ENCODE peak calls at places on chromosomes 5 and 9, in eight cellular contexts. V, R, E, S, M, P, C and Q are unnamed samples.

GRCh38 chr9:134213508-134214394 is 49.4 kb upstream of the RNU6ATAC start:
- DNase-seq in C (no peak), E (peak), P (no peak), V (no peak), M (no peak), R (no peak), S (no peak), Q (no peak)

GRCh38 chr5:146565764-146566163 is 49.8 kb upstream of the GPR151 start:
- DNase-seq in C (peak), E (no peak), R (no peak), P (peak), M (peak), S (peak), V (peak), Q (peak)

GRCh38 chr5:1512541-1513291 is 11.0 kb downstream of the LPCAT1 start:
- DNase-seq in M (no peak), E (peak), R (no peak), C (no peak), P (no peak), V (peak), S (no peak), Q (no peak)

GRCh38 chr5:161547573-161548471 is 1.3 kb upstream of the GABRB2 start:
- DNase-seq in V (peak), S (no peak), E (no peak), C (peak), M (no peak), P (no peak), R (no peak), Q (no peak)

GRCh38 chr5:23528677-23529076 is 21.3 kb downstream of the PRDM9 start:
- DNase-seq in R (no peak), C (no peak), P (no peak), M (no peak), V (no peak), S (no peak), E (no peak), Q (no peak)

GRCh38 chr9:76643399-76644117 is 120.7 kb upstream of the PCA3 start:
- DNase-seq in R (no peak), S (no peak), V (no peak), M (no peak), C (no peak), E (no peak), P (no peak), Q (no peak)

GRCh38 chr5:154179846-154180710 is 10.5 kb upstream of the GALNT10 start:
- DNase-seq in E (no peak), C (peak), S (no peak), P (peak), R (no peak), M (no peak), V (peak), Q (peak)

GRCh38 chr9:3150030-3150429 is 306.1 kb upstream of the PUM3 start:
- DNase-seq in C (no peak), P (no peak), M (no peak), E (no peak), V (no peak), R (no peak), S (no peak), Q (no peak)

GRCh38 chr5:37900692-37901091 is 60.9 kb upstream of the GDNF start:
- DNase-seq in S (peak), V (peak), P (no peak), R (peak), M (no peak), C (no peak), E (peak), Q (peak)

GRCh38 chr5:89847743-89848142 is 561.8 kb downstream of the CETN3 start:
- DNase-seq in V (no peak), R (no peak), C (no peak), M (no peak), E (no peak), P (no peak), S (no peak), Q (no peak)

GRCh38 chr9:4464911-4465513 is 25.3 kb upstream of the SLC1A1 start:
- DNase-seq in S (no peak), M (no peak), V (no peak), E (no peak), R (no peak), P (no peak), C (no peak), Q (no peak)

GRCh38 chr5:133247881-133248642 is 196.2 kb downstream of the HSPA4 start:
- DNase-seq in S (peak), C (no peak), R (no peak), E (peak), M (no peak), P (no peak), V (peak), Q (peak)

GRCh38 chr9:20490246-20490834 is 132.0 kb downstream of the MLLT3 start:
- DNase-seq in S (no peak), M (no peak), V (no peak), E (no peak), C (no peak), P (no peak), R (no peak), Q (no peak)

GRCh38 chr5:100840364-100840763 is 62.7 kb downstream of the ST8SIA4 start:
- DNase-seq in V (no peak), R (no peak), C (no peak), E (no peak), P (no peak), S (no peak), M (no peak), Q (peak)

GRCh38 chr5:104650313-104650712 is 1087.7 kb upstream of the NUDT12 start:
- DNase-seq in V (no peak), C (no peak), E (no peak), R (no peak), S (no peak), P (no peak), M (no peak), Q (no peak)

GRCh38 chr5:75054110-75054930 is 2.0 kb upstream of the GCNT4 start:
- DNase-seq in V (peak), E (peak), R (no peak), C (no peak), S (peak), M (no peak), P (no peak), Q (no peak)

GRCh38 chr5:150286820-150287219 is 2.8 kb downstream of the CAMK2A start:
- DNase-seq in S (peak), R (no peak), P (no peak), M (no peak), E (no peak), C (no peak), V (peak), Q (peak)

GRCh38 chr5:1804001-1804690 is 2.9 kb downstream of the NDUFS6 start:
- DNase-seq in C (no peak), E (no peak), M (no peak), R (no peak), S (no peak), V (no peak), P (no peak), Q (no peak)

GRCh38 chr5:74272831-74273545 is 367.5 kb downstream of the ENC1 start:
- DNase-seq in P (no peak), R (no peak), E (no peak), S (no peak), V (no peak), C (no peak), M (no peak), Q (no peak)

GRCh38 chr5:123882946-123883345 is 371.0 kb downstream of the CSNK1G3 start:
- DNase-seq in V (no peak), M (no peak), P (no peak), S (no peak), C (no peak), E (no peak), R (no peak), Q (no peak)